ENCODE peak calls at places on chromosomes 3 and 15, in eight cellular contexts. H is AML-193; P is NCI-H1105; E is C1 segment of cervical spinal cord; J is frontal cortex; D is HT-29; Q is iris pigment epithelial cell; L is activated CD8-positive, alpha-beta memory T cell treated with anti-CD3 and anti-CD28 coated beads for 1 hour. X is an unnamed sample.

GRCh38 chr3:187821616-187822317 is 76.5 kb upstream of the BCL6 start:
- DNase-seq in H (no peak), P (no peak), E (no peak), J (no peak), D (no peak), Q (no peak), L (no peak), X (no peak)

GRCh38 chr15:86362556-86362955 is 282.9 kb downstream of the AGBL1 start:
- DNase-seq in H (no peak), P (no peak), E (no peak), J (no peak), D (peak), Q (peak), L (no peak), X (no peak)

GRCh38 chr3:168847293-168847883 is 751.7 kb upstream of the GOLIM4 start:
- DNase-seq in H (peak), P (peak), E (no peak), J (peak), D (peak), Q (peak), L (no peak), X (peak)

GRCh38 chr3:126959144-126959920 is 23.6 kb upstream of the PLXNA1 start:
- DNase-seq in H (no peak), P (no peak), E (no peak), J (no peak), D (no peak), Q (no peak), L (no peak), X (no peak)

GRCh38 chr3:9749333-9749662 is 454 bp upstream of the OGG1 start:
- DNase-seq in H (no peak), P (no peak), E (no peak), J (no peak), D (no peak), Q (no peak), L (no peak), X (no peak)

GRCh38 chr3:178384302-178384939 is 151.8 kb upstream of the KCNMB2 start:
- DNase-seq in H (no peak), P (no peak), E (no peak), J (no peak), D (no peak), Q (peak), L (no peak), X (peak)

GRCh38 chr3:71051893-71052687 is 531.4 kb downstream of the FOXP1 start:
- DNase-seq in H (no peak), P (no peak), E (no peak), J (no peak), D (no peak), Q (peak), L (no peak), X (no peak)

GRCh38 chr3:35524851-35525250 is 114.5 kb upstream of the ARPP21 start:
- DNase-seq in H (no peak), P (no peak), E (no peak), J (no peak), D (no peak), Q (no peak), L (no peak), X (no peak)

GRCh38 chr3:71436337-71436736 is 147.2 kb downstream of the FOXP1 start:
- DNase-seq in H (no peak), P (no peak), E (no peak), J (no peak), D (no peak), Q (no peak), L (no peak), X (peak)

GRCh38 chr3:47431225-47431624 is 44.5 kb downstream of the SCAP start:
- DNase-seq in H (no peak), P (no peak), E (no peak), J (no peak), D (no peak), Q (no peak), L (no peak), X (no peak)

GRCh38 chr3:16151109-16151508 is 23.4 kb upstream of the GALNT15 start:
- DNase-seq in H (peak), P (no peak), E (no peak), J (no peak), D (no peak), Q (peak), L (no peak), X (peak)

GRCh38 chr3:23926736-23927135 is 9.8 kb downstream of the RPL15 start:
- DNase-seq in H (no peak), P (no peak), E (no peak), J (no peak), D (peak), Q (no peak), L (no peak), X (no peak)

GRCh38 chr15:33044598-33044997 is 149.9 kb downstream of the FMN1 start:
- DNase-seq in H (no peak), P (no peak), E (no peak), J (no peak), D (no peak), Q (no peak), L (no peak), X (no peak)

GRCh38 chr15:67187351-67187854 is 67.1 kb downstream of the AAGAB start:
- DNase-seq in H (no peak), P (no peak), E (no peak), J (no peak), D (no peak), Q (peak), L (no peak), X (no peak)

GRCh38 chr3:158770254-158771017 is 31.4 kb upstream of the MFSD1 start:
- DNase-seq in H (no peak), P (no peak), E (no peak), J (no peak), D (no peak), Q (peak), L (no peak), X (peak)

GRCh38 chr15:74768771-74769342 is 13.0 kb upstream of the CSK start:
- DNase-seq in H (peak), P (no peak), E (peak), J (peak), D (peak), Q (peak), L (no peak), X (peak)

GRCh38 chr3:38460377-38461085 is 6.8 kb downstream of the ACVR2B start:
- DNase-seq in H (no peak), P (no peak), E (no peak), J (no peak), D (no peak), Q (no peak), L (no peak), X (no peak)

GRCh38 chr3:185312006-185312405 is 50.9 kb upstream of the MAP3K13 start:
- DNase-seq in H (no peak), P (no peak), E (no peak), J (no peak), D (no peak), Q (no peak), L (no peak), X (no peak)

GRCh38 chr3:22966349-22966748 is 236.8 kb upstream of the UBE2E2 start:
- DNase-seq in H (no peak), P (no peak), E (no peak), J (no peak), D (no peak), Q (no peak), L (no peak), X (no peak)

GRCh38 chr3:9890249-9891071 is at the start of gene JAGN1:
- DNase-seq in H (peak), P (peak), E (peak), J (peak), D (peak), Q (peak), L (peak), X (peak)

GRCh38 chr3:129184396-129184656 is 630 bp upstream of the CNBP start:
- DNase-seq in H (no peak), P (peak), E (no peak), J (peak), D (peak), Q (no peak), L (no peak), X (no peak)

GRCh38 chr3:123909785-123910184 is 25.7 kb upstream of the MYLK start:
- DNase-seq in H (no peak), P (no peak), E (no peak), J (no peak), D (no peak), Q (no peak), L (no peak), X (no peak)

GRCh38 chr15:86163771-86164170 is 84.1 kb downstream of the AGBL1 start:
- DNase-seq in H (no peak), P (no peak), E (no peak), J (no peak), D (no peak), Q (no peak), L (no peak), X (no peak)

GRCh38 chr3:9028134-9028533 is 64.9 kb upstream of the RAD18 start:
- DNase-seq in H (no peak), P (peak), E (peak), J (peak), D (peak), Q (peak), L (no peak), X (peak)

GRCh38 chr15:50676799-50677483 is 9.7 kb downstream of the TRPM7 start:
- DNase-seq in H (no peak), P (no peak), E (no peak), J (no peak), D (no peak), Q (peak), L (no peak), X (peak)

GRCh38 chr3:170467007-170467406 is 48.3 kb downstream of the CLDN11 start:
- DNase-seq in H (no peak), P (no peak), E (peak), J (no peak), D (no peak), Q (no peak), L (no peak), X (no peak)

GRCh38 chr15:34106423-34106822 is 4.5 kb downstream of the PGBD4 start:
- DNase-seq in H (no peak), P (no peak), E (no peak), J (no peak), D (no peak), Q (no peak), L (no peak), X (no peak)

GRCh38 chr15:57138260-57138895 is 219.9 kb downstream of the TCF12 start:
- DNase-seq in H (peak), P (peak), E (no peak), J (no peak), D (peak), Q (peak), L (no peak), X (peak)

GRCh38 chr15:43439268-43439667 is 53.7 kb downstream of the TP53BP1 start:
- DNase-seq in H (no peak), P (no peak), E (no peak), J (no peak), D (no peak), Q (no peak), L (no peak), X (no peak)

GRCh38 chr15:63463030-63463429 is 41.4 kb upstream of the USP3 start:
- DNase-seq in H (no peak), P (no peak), E (no peak), J (no peak), D (no peak), Q (no peak), L (no peak), X (no peak)

GRCh38 chr15:32849769-32850668 is 132.2 kb downstream of the GREM1 start:
- DNase-seq in H (no peak), P (no peak), E (no peak), J (no peak), D (no peak), Q (peak), L (no peak), X (peak)

GRCh38 chr3:131072099-131072559 is 45.5 kb downstream of the NEK11 start:
- DNase-seq in H (peak), P (no peak), E (no peak), J (no peak), D (no peak), Q (peak), L (no peak), X (peak)

GRCh38 chr3:36733723-36734122 is 30.6 kb downstream of the DCLK3 start:
- DNase-seq in H (no peak), P (no peak), E (no peak), J (no peak), D (no peak), Q (no peak), L (no peak), X (no peak)

GRCh38 chr15:62503451-62503850 is 338.4 kb upstream of the C2CD4B start:
- DNase-seq in H (no peak), P (no peak), E (no peak), J (no peak), D (peak), Q (peak), L (no peak), X (peak)

GRCh38 chr3:70358978-70359580 is 46.6 kb upstream of the MDFIC2 start:
- DNase-seq in H (peak), P (no peak), E (no peak), J (no peak), D (peak), Q (peak), L (no peak), X (peak)

GRCh38 chr3:40546811-40547210 is 22.1 kb downstream of the ZNF621 start:
- DNase-seq in H (no peak), P (no peak), E (no peak), J (no peak), D (no peak), Q (peak), L (no peak), X (peak)

X was measured in fibroblast of lung.